ENCODE peak calls at places on chromosomes 7 and 10, in ten cellular contexts. R is transverse colon; W is naive thymus-derived CD4-positive, alpha-beta T cell; N is bronchial epithelial cell; Z is MM.1S; K is right lobe of liver; F is astrocyte of the spinal cord; S is testis; L is IMR-90; I is body of pancreas. A is an unnamed sample.

GRCh38 chr7:121609208-121609607 is 213.1 kb upstream of the FAM3C start:
- DNase-seq in W (no peak), R (no peak), F (no peak), S (no peak), N (no peak), I (no peak), K (no peak), L (no peak), Z (no peak), A (no peak)

GRCh38 chr7:155263522-155264197 is 34.0 kb upstream of the INSIG1 start:
- DNase-seq in L (no peak), R (no peak), W (no peak), I (no peak), Z (no peak), K (no peak), S (no peak), N (no peak), F (no peak), A (no peak)

GRCh38 chr10:114413398-114413797 is 9.1 kb upstream of the AFAP1L2 start:
- DNase-seq in Z (no peak), K (no peak), L (no peak), S (no peak), N (peak), R (no peak), I (peak), F (no peak), W (no peak), A (no peak)

GRCh38 chr10:87659571-87660483 is at the start of gene PAPSS2:
- DNase-seq in W (no peak), R (peak), I (peak), F (peak), Z (no peak), K (peak), N (peak), L (peak), S (peak), A (peak)

GRCh38 chr10:50260791-50261281 is 9.5 kb upstream of the ASAH2 start:
- DNase-seq in F (no peak), L (peak), S (no peak), R (no peak), N (peak), K (no peak), I (no peak), Z (peak), W (no peak), A (peak)

GRCh38 chr10:67883710-67884312 is 645 bp upstream of the SIRT1 start:
- DNase-seq in S (no peak), R (no peak), I (peak), L (no peak), W (no peak), Z (no peak), K (no peak), F (no peak), N (no peak), A (no peak)

GRCh38 chr10:68249297-68249696 is 17.4 kb upstream of the ATOH7 start:
- DNase-seq in I (no peak), Z (no peak), K (no peak), S (no peak), F (no peak), L (no peak), W (no peak), N (no peak), R (no peak), A (no peak)

GRCh38 chr7:83210459-83210858 is 47.8 kb upstream of the PCLO start:
- DNase-seq in I (no peak), S (no peak), N (no peak), F (no peak), L (no peak), R (no peak), Z (no peak), W (no peak), K (no peak), A (no peak)

GRCh38 chr10:27258838-27259532 is 18.4 kb upstream of the ACBD5 start:
- DNase-seq in S (no peak), R (peak), F (no peak), K (no peak), N (no peak), W (no peak), Z (peak), L (no peak), I (no peak), A (peak)

GRCh38 chr7:134612197-134612596 is 34.5 kb upstream of the BPGM start:
- DNase-seq in L (no peak), Z (peak), N (peak), W (no peak), K (no peak), F (no peak), S (no peak), R (no peak), I (no peak), A (peak)

GRCh38 chr7:42181566-42181965 is 55.4 kb downstream of the GLI3 start:
- DNase-seq in L (no peak), S (no peak), I (no peak), K (no peak), F (peak), N (no peak), R (no peak), W (no peak), Z (no peak), A (no peak)

GRCh38 chr10:12689893-12690292 is 311.6 kb downstream of the CCDC3 start:
- DNase-seq in I (no peak), W (no peak), S (no peak), F (no peak), R (no peak), K (no peak), N (no peak), L (no peak), Z (no peak), A (no peak)

GRCh38 chr10:105434970-105435369 is 793.9 kb downstream of the SORCS3 start:
- DNase-seq in N (no peak), I (no peak), L (no peak), W (no peak), S (no peak), Z (no peak), F (no peak), R (no peak), K (no peak), A (no peak)

GRCh38 chr7:158858592-158859503 is 2.5 kb downstream of the DYNC2I1 start:
- DNase-seq in K (no peak), N (peak), I (no peak), W (no peak), L (no peak), S (no peak), R (no peak), F (no peak), Z (no peak), A (peak)

GRCh38 chr10:43409385-43410109 is 561 bp upstream of the HNRNPF start:
- DNase-seq in Z (peak), R (peak), W (peak), S (peak), I (peak), F (no peak), K (peak), N (no peak), L (no peak), A (peak)

GRCh38 chr7:127983804-127984332 is 47.4 kb downstream of the LRRC4 start:
- DNase-seq in K (no peak), F (peak), I (no peak), Z (no peak), R (no peak), L (peak), W (no peak), N (peak), S (no peak), A (no peak)

GRCh38 chr7:22969010-22969431 is 44.9 kb downstream of the HYCC1 start:
- DNase-seq in I (no peak), F (no peak), L (no peak), N (no peak), W (no peak), K (no peak), Z (no peak), S (peak), R (no peak), A (no peak)

GRCh38 chr10:34719336-34719735 is 95.8 kb downstream of the PARD3 start:
- DNase-seq in N (peak), W (no peak), K (no peak), R (no peak), L (no peak), F (no peak), I (no peak), Z (no peak), S (no peak), A (no peak)

GRCh38 chr7:55557666-55558188 is 14.6 kb downstream of the VOPP1 start:
- DNase-seq in L (no peak), F (no peak), S (no peak), W (no peak), K (no peak), N (no peak), R (no peak), I (no peak), Z (peak), A (no peak)

DNA sequence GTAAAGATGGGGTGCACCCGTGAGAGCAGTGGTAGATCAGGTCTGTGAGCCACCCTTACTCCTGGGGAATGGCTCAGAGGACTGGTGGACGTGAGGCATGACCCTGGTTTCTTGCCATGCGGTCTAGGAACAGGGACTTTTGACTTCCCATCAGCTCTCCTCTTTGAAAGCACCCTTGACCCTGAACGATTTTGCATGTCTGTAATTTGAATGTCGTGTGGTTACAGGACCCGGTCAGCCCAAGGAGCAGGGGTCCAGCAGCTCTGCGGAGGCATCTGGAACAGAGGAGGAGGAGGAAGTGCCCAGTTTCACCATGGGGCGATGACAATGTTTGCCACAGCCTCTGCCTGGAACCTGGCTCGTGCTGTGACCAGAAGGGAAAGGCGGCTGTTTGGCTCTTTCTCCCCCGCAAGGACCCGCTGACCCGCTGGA is 8.6 kb upstream of the ORAI2 start:
- DNase-seq in W (no peak), Z (peak), R (peak), I (peak), L (no peak), N (no peak), F (no peak), S (no peak), K (no peak), A (no peak)
- H3K4me3 ChIP-seq in W (no peak), Z (peak), R (no peak), I (no peak), L (no peak), N (no peak), F (no peak), S (no peak), K (no peak), A (no peak)

GRCh38 chr10:15719062-15719898 is 442 bp downstream of the ITGA8 start:
- DNase-seq in L (no peak), S (peak), F (peak), K (no peak), Z (peak), W (no peak), R (peak), I (no peak), N (no peak), A (no peak)
- H3K4me3 ChIP-seq in L (peak), S (peak), F (peak), K (peak), Z (peak), W (no peak), R (peak), I (no peak), N (no peak), A (peak)

DNA sequence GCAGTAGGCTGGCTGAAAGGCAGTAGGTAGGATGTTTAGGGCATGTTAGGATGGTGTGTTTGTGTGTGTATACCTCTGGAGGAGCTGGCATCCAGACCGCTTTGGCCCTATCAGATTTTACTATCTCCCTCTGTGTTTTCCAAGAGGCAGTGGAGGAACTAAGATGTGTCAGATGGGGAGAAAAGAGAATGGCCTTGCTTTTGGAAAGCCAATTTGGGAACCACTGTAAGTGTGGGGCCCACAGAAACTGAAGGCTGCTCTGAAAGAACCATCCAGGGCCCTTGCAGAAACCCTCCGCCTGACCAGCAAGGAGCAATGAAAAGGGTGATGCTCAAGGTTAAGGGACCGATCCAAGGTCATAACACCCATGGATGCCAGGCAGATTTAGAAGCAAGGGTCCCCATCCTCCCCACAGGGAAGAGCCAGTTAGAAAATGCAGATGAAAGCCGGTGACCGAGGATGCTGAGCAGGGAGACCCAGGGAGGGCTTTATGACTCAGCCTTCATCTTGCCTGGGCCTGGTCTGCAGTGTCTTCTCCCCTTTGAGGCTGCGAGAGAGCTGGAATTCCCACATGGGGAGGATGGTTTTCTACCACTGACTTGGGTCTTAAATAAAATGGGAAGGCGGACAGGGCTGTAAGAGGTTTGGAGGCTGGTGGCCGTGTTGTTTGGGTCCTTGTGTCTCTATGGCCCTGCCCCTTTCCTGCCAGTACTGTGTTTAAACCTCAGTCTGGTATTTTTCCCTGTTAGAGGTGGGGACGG is 275.8 kb downstream of the LRMDA start:
- DNase-seq in N (no peak), I (no peak), Z (no peak), L (no peak), F (no peak), R (no peak), K (no peak), W (no peak), S (no peak), A (no peak)
- H3K4me3 ChIP-seq in N (no peak), I (no peak), Z (no peak), L (no peak), F (no peak), R (no peak), K (no peak), W (no peak), S (no peak), A (no peak)

GRCh38 chr7:27693794-27694193 is 31.1 kb upstream of the HIBADH start:
- DNase-seq in W (no peak), K (no peak), F (no peak), I (peak), N (no peak), Z (no peak), L (peak), R (no peak), S (no peak), A (no peak)

GRCh38 chr7:27695096-27695495 is 32.4 kb upstream of the HIBADH start:
- DNase-seq in N (no peak), F (no peak), R (no peak), I (no peak), L (peak), S (no peak), K (no peak), W (no peak), Z (no peak), A (no peak)

GRCh38 chr7:27699751-27700150 is 37.1 kb upstream of the HIBADH start:
- DNase-seq in I (no peak), F (no peak), N (no peak), K (no peak), S (no peak), R (no peak), L (no peak), W (no peak), Z (no peak), A (no peak)

GRCh38 chr7:27700501-27700900 is 37.8 kb upstream of the HIBADH start:
- DNase-seq in L (no peak), Z (no peak), K (no peak), F (no peak), I (no peak), N (no peak), R (no peak), S (no peak), W (no peak), A (peak)

GRCh38 chr7:27697861-27698430 is 35.3 kb upstream of the HIBADH start:
- DNase-seq in K (no peak), R (peak), F (no peak), S (no peak), L (peak), N (peak), Z (no peak), I (peak), W (no peak), A (peak)
- H3K4me3 ChIP-seq in K (no peak), R (no peak), F (no peak), S (no peak), L (no peak), N (no peak), Z (no peak), I (no peak), W (no peak), A (no peak)

GRCh38 chr7:150321788-150322113 is 1.4 kb upstream of the LRRC61 start:
- DNase-seq in W (no peak), K (no peak), N (no peak), I (no peak), S (no peak), Z (no peak), R (no peak), F (no peak), L (no peak), A (no peak)

GRCh38 chr7:150323682-150324365 is 479 bp upstream of the ACTR3C start:
- DNase-seq in I (no peak), W (no peak), L (no peak), F (no peak), N (peak), S (no peak), Z (peak), K (no peak), R (no peak), A (peak)

GRCh38 chr7:150324366-150324961 is 1.1 kb upstream of the ACTR3C start:
- DNase-seq in S (no peak), W (no peak), K (peak), R (no peak), L (peak), N (peak), F (peak), I (peak), Z (no peak), A (peak)

GRCh38 chr7:150322114-150322832 is 882 bp upstream of the LRRC61 start:
- DNase-seq in R (no peak), W (peak), L (no peak), S (no peak), I (peak), K (no peak), N (no peak), Z (peak), F (no peak), A (peak)

GRCh38 chr7:150322833-150323681 is at the start of the genes ACTR3C and LRRC61:
- DNase-seq in N (peak), R (peak), F (no peak), K (peak), Z (peak), W (peak), L (no peak), S (peak), I (peak), A (peak)
- H3K4me3 ChIP-seq in N (peak), R (peak), F (peak), K (peak), Z (peak), W (peak), L (no peak), S (peak), I (peak), A (peak)

A was measured in small intestine.